ENCODE peak calls at places on chromosomes 12 and 14, in four cellular contexts. One of them, this sample, is unnamed.

GRCh38 chr12:71299541-71300376 is 139.8 kb upstream of the LGR5 start:
- DNase-seq in Panc1: no peak
- DNase-seq in progenitor cell of endocrine pancreas: no peak
- DNase-seq in AG09319: no peak
- DNase-seq in this sample: no peak

GRCh38 chr12:48159976-48160525 is 2.7 kb upstream of the ASB8 start:
- DNase-seq in Panc1: no peak
- DNase-seq in progenitor cell of endocrine pancreas: no peak
- DNase-seq in AG09319: peak; percentile 34
- DNase-seq in this sample: no peak

GRCh38 chr14:68760771-68761170 is 32.1 kb downstream of the ZFP36L1 start:
- DNase-seq in Panc1: no peak
- DNase-seq in progenitor cell of endocrine pancreas: no peak
- DNase-seq in AG09319: no peak
- DNase-seq in this sample: no peak

GRCh38 chr14:104399432-104400155 is 180.0 kb upstream of the C14orf180 start:
- DNase-seq in Panc1: no peak
- DNase-seq in AG09319: no peak
- DNase-seq in progenitor cell of endocrine pancreas: no peak
- DNase-seq in this sample: no peak

GRCh38 chr12:63937381-63938168 is 93.1 kb downstream of the SRGAP1 start:
- DNase-seq in progenitor cell of endocrine pancreas: no peak
- DNase-seq in Panc1: no peak
- DNase-seq in AG09319: peak; percentile 34
- DNase-seq in this sample: no peak

GRCh38 chr14:64442300-64442988 is 22.9 kb upstream of the AKAP5 start:
- DNase-seq in AG09319: no peak
- DNase-seq in progenitor cell of endocrine pancreas: no peak
- DNase-seq in Panc1: no peak
- DNase-seq in this sample: no peak

GRCh38 chr14:90641111-90642010 is 174.9 kb downstream of the TTC7B start:
- DNase-seq in Panc1: no peak
- DNase-seq in AG09319: no peak
- DNase-seq in progenitor cell of endocrine pancreas: no peak
- DNase-seq in this sample: no peak

GRCh38 chr12:53068811-53069585 is 10.2 kb downstream of the SPRYD3 start:
- DNase-seq in progenitor cell of endocrine pancreas: no peak
- DNase-seq in Panc1: no peak
- DNase-seq in AG09319: no peak
- DNase-seq in this sample: no peak

GRCh38 chr14:64838656-64839055 is 41.1 kb downstream of the SPTB start:
- DNase-seq in Panc1: no peak
- DNase-seq in progenitor cell of endocrine pancreas: no peak
- DNase-seq in AG09319: no peak
- DNase-seq in this sample: no peak

GRCh38 chr14:34539407-34540180 is at the start of gene EAPP:
- DNase-seq in progenitor cell of endocrine pancreas: peak; percentile 94
- DNase-seq in Panc1: peak; percentile 69
- DNase-seq in AG09319: peak; percentile 94
- DNase-seq in this sample: peak; percentile 99

GRCh38 chr12:113103756-113104450 is 31.7 kb downstream of the RASAL1 start:
- DNase-seq in AG09319: no peak
- DNase-seq in progenitor cell of endocrine pancreas: peak; percentile 34
- DNase-seq in Panc1: no peak
- DNase-seq in this sample: peak; percentile 36

GRCh38 chr14:34971381-34971780 is 11.4 kb upstream of the SRP54 start:
- DNase-seq in Panc1: peak; percentile 12
- DNase-seq in progenitor cell of endocrine pancreas: no peak
- DNase-seq in AG09319: no peak
- DNase-seq in this sample: no peak

GRCh38 chr12:71558445-71558844 is 105.2 kb downstream of the ZFC3H1 start:
- DNase-seq in progenitor cell of endocrine pancreas: no peak
- DNase-seq in Panc1: no peak
- DNase-seq in AG09319: no peak
- DNase-seq in this sample: no peak

GRCh38 chr14:67766035-67766680 is 50.2 kb downstream of the ZFYVE26 start:
- DNase-seq in Panc1: no peak
- DNase-seq in progenitor cell of endocrine pancreas: no peak
- DNase-seq in AG09319: no peak
- DNase-seq in this sample: no peak

GRCh38 chr12:2003676-2004112 is 563 bp downstream of the DCP1B start:
- DNase-seq in progenitor cell of endocrine pancreas: no peak
- DNase-seq in AG09319: no peak
- DNase-seq in Panc1: no peak
- DNase-seq in this sample: no peak

GRCh38 chr12:17810399-17810798 is 279.6 kb downstream of the RERGL start:
- DNase-seq in Panc1: no peak
- DNase-seq in progenitor cell of endocrine pancreas: no peak
- DNase-seq in AG09319: no peak
- DNase-seq in this sample: no peak

GRCh38 chr12:114774181-114774580 is 90.2 kb upstream of the TBX3 start:
- DNase-seq in Panc1: no peak
- DNase-seq in AG09319: no peak
- DNase-seq in progenitor cell of endocrine pancreas: no peak
- DNase-seq in this sample: no peak

GRCh38 chr12:52645120-52645761 is 6.8 kb downstream of the KRT2 start:
- DNase-seq in Panc1: no peak
- DNase-seq in AG09319: no peak
- DNase-seq in progenitor cell of endocrine pancreas: no peak
- DNase-seq in this sample: no peak

GRCh38 chr12:11991604-11992003 is 79.1 kb upstream of the BCL2L14 start:
- DNase-seq in AG09319: no peak
- DNase-seq in progenitor cell of endocrine pancreas: no peak
- DNase-seq in Panc1: no peak
- DNase-seq in this sample: no peak

GRCh38 chr14:24058951-24059475 is 7.2 kb downstream of the CARMIL3 start:
- DNase-seq in progenitor cell of endocrine pancreas: no peak
- DNase-seq in Panc1: no peak
- DNase-seq in AG09319: no peak
- DNase-seq in this sample: no peak

GRCh38 chr12:65532162-65532561 is 253.7 kb downstream of the MSRB3 start:
- DNase-seq in Panc1: no peak
- DNase-seq in AG09319: no peak
- DNase-seq in progenitor cell of endocrine pancreas: no peak
- DNase-seq in this sample: no peak

GRCh38 chr12:68498736-68499135 is 112.0 kb upstream of the RAP1B start:
- DNase-seq in Panc1: no peak
- DNase-seq in progenitor cell of endocrine pancreas: no peak
- DNase-seq in AG09319: no peak
- DNase-seq in this sample: no peak

GRCh38 chr12:28955491-28955890 is 193.6 kb upstream of the FAR2 start:
- DNase-seq in progenitor cell of endocrine pancreas: no peak
- DNase-seq in AG09319: no peak
- DNase-seq in Panc1: no peak
- DNase-seq in this sample: no peak

GRCh38 chr12:114412825-114413749 is 7.1 kb upstream of the TBX5 start:
- DNase-seq in Panc1: no peak
- DNase-seq in progenitor cell of endocrine pancreas: no peak
- DNase-seq in AG09319: no peak
- DNase-seq in this sample: no peak

GRCh38 chr12:49827351-49828099 is 688 bp downstream of the NCKAP5L start:
- DNase-seq in Panc1: no peak
- DNase-seq in progenitor cell of endocrine pancreas: peak; percentile 67
- DNase-seq in AG09319: no peak
- DNase-seq in this sample: peak; percentile 66

GRCh38 chr14:61253064-61253753 is 27.9 kb downstream of the TMEM30B start:
- DNase-seq in progenitor cell of endocrine pancreas: no peak
- DNase-seq in Panc1: no peak
- DNase-seq in AG09319: no peak
- DNase-seq in this sample: no peak

GRCh38 chr12:123936471-123936870 is 36.2 kb downstream of the CCDC92 start:
- DNase-seq in Panc1: no peak
- DNase-seq in AG09319: no peak
- DNase-seq in progenitor cell of endocrine pancreas: no peak
- DNase-seq in this sample: no peak

GRCh38 chr14:26841920-26842741 is 244.3 kb upstream of the NOVA1 start:
- DNase-seq in progenitor cell of endocrine pancreas: no peak
- DNase-seq in Panc1: peak; percentile 88
- DNase-seq in AG09319: peak; percentile 96
- DNase-seq in this sample: peak; percentile 26

GRCh38 chr12:21659383-21659782 is 1.7 kb upstream of the LDHB start:
- DNase-seq in AG09319: no peak
- DNase-seq in progenitor cell of endocrine pancreas: no peak
- DNase-seq in Panc1: no peak
- DNase-seq in this sample: no peak

GRCh38 chr14:83467811-83468210 is 1934.2 kb upstream of the SEL1L start:
- DNase-seq in Panc1: no peak
- DNase-seq in progenitor cell of endocrine pancreas: no peak
- DNase-seq in AG09319: no peak
- DNase-seq in this sample: no peak

GRCh38 chr12:131869871-131870418 is 24.5 kb upstream of the ULK1 start:
- DNase-seq in Panc1: peak; percentile 61
- DNase-seq in AG09319: no peak
- DNase-seq in progenitor cell of endocrine pancreas: no peak
- DNase-seq in this sample: no peak

GRCh38 chr12:116818341-116818856 is 62.8 kb downstream of the HRK start:
- DNase-seq in Panc1: no peak
- DNase-seq in progenitor cell of endocrine pancreas: no peak
- DNase-seq in AG09319: no peak
- DNase-seq in this sample: peak; percentile 31

GRCh38 chr12:117457189-117457588 is 95.8 kb upstream of the NOS1 start:
- DNase-seq in progenitor cell of endocrine pancreas: no peak
- DNase-seq in Panc1: no peak
- DNase-seq in AG09319: no peak
- DNase-seq in this sample: no peak

GRCh38 chr14:95185452-95186392 is 28.4 kb upstream of the DICER1 start:
- DNase-seq in Panc1: no peak
- DNase-seq in progenitor cell of endocrine pancreas: no peak
- DNase-seq in AG09319: no peak
- DNase-seq in this sample: peak; percentile 44

GRCh38 chr14:55129086-55129427 is at the start of gene LGALS3:
- DNase-seq in progenitor cell of endocrine pancreas: peak; percentile 22
- DNase-seq in Panc1: no peak
- DNase-seq in AG09319: no peak
- DNase-seq in this sample: peak; percentile 87

GRCh38 chr12:1870086-1870485 is 48.4 kb downstream of the CACNA2D4 start:
- DNase-seq in progenitor cell of endocrine pancreas: peak; percentile 7
- DNase-seq in Panc1: no peak
- DNase-seq in AG09319: no peak
- DNase-seq in this sample: no peak

GRCh38 chr14:90539496-90539775 is 142.6 kb downstream of the CALM1 start:
- DNase-seq in Panc1: no peak
- DNase-seq in progenitor cell of endocrine pancreas: no peak
- DNase-seq in AG09319: no peak
- DNase-seq in this sample: no peak

GRCh38 chr12:104682790-104683279 is 226.1 kb downstream of the CHST11 start:
- DNase-seq in AG09319: no peak
- DNase-seq in Panc1: no peak
- DNase-seq in progenitor cell of endocrine pancreas: no peak
- DNase-seq in this sample: no peak

GRCh38 chr12:57124259-57124877 is 3.9 kb upstream of the LRP1 start:
- DNase-seq in AG09319: no peak
- DNase-seq in Panc1: peak; percentile 53
- DNase-seq in progenitor cell of endocrine pancreas: peak; percentile 65
- DNase-seq in this sample: peak; percentile 80

GRCh38 chr12:19530631-19531020 is 91.3 kb downstream of the AEBP2 start:
- DNase-seq in AG09319: no peak
- DNase-seq in progenitor cell of endocrine pancreas: no peak
- DNase-seq in Panc1: no peak
- DNase-seq in this sample: no peak

GRCh38 chr12:6072302-6072752 is 52.1 kb downstream of the VWF start:
- DNase-seq in AG09319: no peak
- DNase-seq in progenitor cell of endocrine pancreas: no peak
- DNase-seq in Panc1: no peak
- DNase-seq in this sample: no peak
- TF ChIP-seq CTCF in AG09319: peak; percentile 25
- TF ChIP-seq CTCF in progenitor cell of endocrine pancreas: no peak
- TF ChIP-seq CTCF in Panc1: no peak
- TF ChIP-seq CTCF in this sample: no peak

GRCh38 chr14:100904307-100905019 is 941 bp upstream of the RTL1 start:
- DNase-seq in AG09319: no peak
- DNase-seq in Panc1: no peak
- DNase-seq in progenitor cell of endocrine pancreas: peak; percentile 70
- DNase-seq in this sample: no peak
- TF ChIP-seq CTCF in AG09319: peak; percentile 16
- TF ChIP-seq CTCF in Panc1: peak; percentile 63
- TF ChIP-seq CTCF in progenitor cell of endocrine pancreas: peak; percentile 79
- TF ChIP-seq CTCF in this sample: no peak

DNA sequence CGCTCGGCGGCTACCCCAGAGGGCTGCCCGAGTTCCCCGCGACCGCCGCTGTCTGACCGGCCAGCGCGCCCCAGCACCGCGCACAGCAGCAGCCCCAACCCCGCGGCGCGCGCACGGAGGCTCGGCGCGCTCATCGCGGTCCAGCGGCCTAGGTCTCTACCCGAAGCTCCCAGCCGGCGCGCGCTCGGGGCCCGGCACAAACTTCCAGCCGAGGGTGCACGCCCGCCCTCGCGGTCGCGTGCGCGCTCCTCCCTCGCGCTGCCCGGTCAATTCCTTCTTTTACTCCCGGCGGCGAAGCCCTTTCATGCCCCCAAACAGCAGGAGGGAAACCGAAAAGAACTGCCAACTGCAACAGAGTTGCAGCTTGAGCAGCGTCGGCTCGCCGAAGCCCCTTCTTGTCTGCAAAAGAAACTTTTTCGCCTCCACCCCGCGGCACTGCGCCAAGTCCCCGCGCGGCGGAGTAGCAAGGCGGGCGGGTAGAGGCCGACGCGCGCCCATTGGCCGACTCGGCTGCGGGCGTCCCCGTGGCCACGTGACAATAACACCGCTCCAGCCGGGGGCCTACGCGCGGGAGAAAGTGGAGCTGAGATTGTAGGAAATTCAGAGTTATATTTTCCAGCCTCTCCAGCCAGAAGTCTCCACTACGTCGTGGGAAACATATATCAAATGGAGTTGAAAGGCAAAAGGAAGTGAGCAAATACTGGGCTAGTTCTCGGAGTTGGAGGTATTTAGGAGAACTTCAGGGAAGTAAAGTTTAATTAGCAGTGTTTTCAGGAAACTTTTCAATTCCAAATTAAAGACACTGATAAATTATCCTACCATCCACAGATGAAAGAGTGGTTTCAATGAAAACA is at the start of gene LRIG3:
- DNase-seq in AG09319: peak; percentile 72
- DNase-seq in Panc1: peak; percentile 41
- DNase-seq in progenitor cell of endocrine pancreas: peak; percentile 73
- DNase-seq in this sample: peak; percentile 91
- TF ChIP-seq CTCF in AG09319: no peak
- TF ChIP-seq CTCF in Panc1: no peak
- TF ChIP-seq CTCF in progenitor cell of endocrine pancreas: peak; percentile 48
- TF ChIP-seq CTCF in this sample: peak; percentile 9

DNA sequence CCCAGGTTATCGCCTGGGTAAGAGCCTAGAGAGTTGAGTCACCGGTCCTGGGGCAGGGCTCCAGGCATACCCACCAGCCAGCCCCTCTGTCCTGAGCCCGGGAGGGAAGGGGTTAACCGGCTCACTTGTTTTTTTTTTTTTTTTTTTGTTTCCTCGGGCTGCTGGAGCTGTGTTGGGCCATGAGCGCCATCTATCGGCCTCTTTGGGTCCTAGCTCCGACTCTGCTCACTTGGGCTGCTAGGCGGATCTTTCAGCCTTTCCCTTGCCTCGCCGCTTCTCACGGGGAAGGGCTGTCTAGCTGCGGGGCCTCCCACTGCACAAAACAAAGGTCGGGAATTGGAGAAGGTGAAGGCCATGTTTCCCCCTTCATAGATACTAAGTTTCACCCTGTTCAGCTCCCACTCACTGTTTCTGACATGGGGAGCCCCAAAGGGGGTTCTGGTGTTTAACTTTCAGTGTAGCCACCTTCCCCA is 2.8 kb upstream of the SMUG1 start:
- DNase-seq in Panc1: peak; percentile 73
- DNase-seq in AG09319: peak; percentile 49
- DNase-seq in progenitor cell of endocrine pancreas: peak; percentile 69
- DNase-seq in this sample: peak; percentile 87
- TF ChIP-seq CTCF in Panc1: peak; percentile 94
- TF ChIP-seq CTCF in AG09319: peak; percentile 89
- TF ChIP-seq CTCF in progenitor cell of endocrine pancreas: peak; percentile 80
- TF ChIP-seq CTCF in this sample: peak; percentile 86

This sample was measured in stomach.